ENCODE peak calls at places on chromosomes 16 and 17, in four cellular contexts. O is left ventricle myocardium inferior, U is PC-9, Z is heart left ventricle. J is an unnamed sample. For H3K9me3, the result is how much of the 10 kb centered on the place peaks cover.

GRCh38 chr17:6823011-6823442 is 8.5 kb downstream of the TEKT1 start:
- DNase-seq in Z (no peak), O (no peak), U (peak), J (no peak)

GRCh38 chr17:13702266-13702665 is 100.5 kb upstream of the HS3ST3A1 start:
- DNase-seq in Z (no peak), O (no peak), U (no peak), J (no peak)

GRCh38 chr16:84095466-84095865 is 21.3 kb downstream of the MBTPS1 start:
- DNase-seq in U (no peak), Z (no peak), O (peak), J (no peak)

GRCh38 chr16:11696266-11697012 is 28.2 kb downstream of the SNN start:
- DNase-seq in O (no peak), Z (no peak), U (no peak), J (no peak)

GRCh38 chr16:67055712-67056487 is 27.0 kb downstream of the CBFB start:
- DNase-seq in Z (no peak), U (no peak), O (no peak), J (no peak)

GRCh38 chr17:8249621-8250020 is 532 bp downstream of the PFAS start:
- DNase-seq in U (no peak), Z (no peak), O (no peak), J (no peak)

GRCh38 chr17:5823219-5823618 is 238.9 kb upstream of the NLRP1 start:
- DNase-seq in O (no peak), U (no peak), Z (no peak), J (no peak)

GRCh38 chr17:43917348-43918025 is 10.2 kb upstream of the MPP2 start:
- DNase-seq in U (no peak), Z (peak), O (peak), J (no peak)

GRCh38 chr16:30091474-30092372 is at the start of gene TBX6:
- DNase-seq in Z (peak), U (peak), O (peak), J (peak)

GRCh38 chr16:68146583-68146982 is 61.4 kb downstream of the NFATC3 start:
- DNase-seq in U (no peak), Z (no peak), O (no peak), J (no peak)

GRCh38 chr17:15909481-15909991 is 35.4 kb upstream of the ADORA2B start:
- DNase-seq in Z (peak), U (no peak), O (peak), J (no peak)

GRCh38 chr16:57316390-57317017 is 32.0 kb upstream of the PLLP start:
- DNase-seq in Z (peak), O (no peak), U (no peak), J (peak)

GRCh38 chr17:17129466-17129865 is 76.7 kb downstream of the PLD6 start:
- DNase-seq in Z (no peak), O (no peak), U (no peak), J (no peak)

GRCh38 chr17:36082062-36082461 is 7.9 kb downstream of the CCL3 start:
- DNase-seq in U (no peak), O (no peak), Z (no peak), J (no peak)

GRCh38 chr17:40646791-40647548 is 648 bp downstream of the SMARCE1 start:
- DNase-seq in Z (no peak), U (no peak), O (no peak), J (no peak)

GRCh38 chr17:28725166-28725659 is 820 bp downstream of the TLCD1 start:
- DNase-seq in U (peak), O (no peak), Z (no peak), J (no peak)

GRCh38 chr16:381788-382717 is at the start of gene PGAP6:
- DNase-seq in O (peak), U (peak), Z (peak), J (peak)

GRCh38 chr17:62668091-62668804 is 40.8 kb downstream of the MRC2 start:
- DNase-seq in O (no peak), U (no peak), Z (no peak), J (no peak)

GRCh38 chr17:60160829-60161501 is 11.2 kb downstream of the CA4 start:
- DNase-seq in U (no peak), Z (no peak), O (no peak), J (no peak)

GRCh38 chr17:64599187-64599676 is 62.9 kb downstream of the SMURF2 start:
- DNase-seq in Z (no peak), U (no peak), O (no peak), J (no peak)

GRCh38 chr17:4003501-4004421 is 39.5 kb upstream of the ATP2A3 start:
- DNase-seq in U (no peak), O (no peak), Z (no peak), J (no peak)

GRCh38 chr17:72479113-72479512 is 358.3 kb downstream of the SOX9 start:
- DNase-seq in Z (no peak), U (no peak), O (no peak), J (no peak)

GRCh38 chr17:14211246-14211645 is 25.4 kb downstream of the CDRT15 start:
- DNase-seq in O (no peak), Z (no peak), U (no peak), J (no peak)

GRCh38 chr17:66275651-66276050 is 26.8 kb upstream of the PRKCA start:
- DNase-seq in O (no peak), U (peak), Z (no peak), J (no peak)

GRCh38 chr16:15996432-15997109 is 47.2 kb downstream of the ABCC1 start:
- DNase-seq in Z (no peak), U (peak), O (no peak), J (peak)

GRCh38 chr17:49361129-49361901 is 735 bp downstream of the ZNF652 start:
- DNase-seq in U (peak), O (peak), Z (peak), J (peak)

DNA sequence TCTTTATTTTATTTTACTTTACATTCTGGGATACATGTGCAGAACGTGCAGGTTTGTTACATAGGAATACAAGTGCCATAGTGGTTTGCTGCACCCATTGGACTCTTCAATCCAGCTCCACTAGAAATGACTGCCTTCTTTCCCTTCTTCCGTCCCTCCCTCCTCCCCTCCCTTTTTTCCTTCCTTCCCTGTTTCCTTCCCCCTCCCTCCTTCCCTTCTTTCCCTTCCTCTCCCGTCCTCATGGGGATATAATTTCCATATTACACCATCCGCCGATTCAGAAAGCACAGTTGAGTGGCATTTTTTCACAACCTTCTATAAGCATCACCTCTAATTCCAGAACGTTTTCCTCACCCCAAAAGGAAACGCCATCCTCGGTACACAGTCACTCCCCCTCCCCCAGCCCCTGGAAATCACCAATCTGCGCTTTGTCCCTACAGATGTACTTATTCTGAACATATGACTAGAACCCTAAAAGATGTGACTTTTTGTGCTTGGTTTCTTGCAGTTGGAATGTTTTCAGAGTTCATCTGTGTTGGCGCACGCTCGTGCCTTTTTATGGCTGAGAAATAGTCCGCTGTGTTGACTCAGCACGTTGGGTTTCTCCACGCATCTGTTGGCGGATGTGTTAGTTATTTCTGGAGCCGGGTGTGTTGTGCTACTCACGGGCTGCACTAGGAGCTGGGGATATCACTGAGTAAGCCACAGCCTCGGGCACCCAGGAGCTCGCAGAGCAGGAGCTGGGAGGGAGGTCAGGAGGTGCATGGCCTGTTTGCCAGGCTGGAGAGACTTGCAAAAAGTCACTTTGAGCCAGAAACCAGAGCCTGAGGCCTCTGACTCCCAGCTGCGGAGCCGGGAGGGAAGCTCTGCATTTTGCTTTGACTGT is 336.4 kb downstream of the SEC14L1 start:
- DNase-seq in U (peak), O (peak), Z (peak), J (peak)
- H3K27ac ChIP-seq in U (no peak), O (peak), Z (peak), J (peak)

DNA sequence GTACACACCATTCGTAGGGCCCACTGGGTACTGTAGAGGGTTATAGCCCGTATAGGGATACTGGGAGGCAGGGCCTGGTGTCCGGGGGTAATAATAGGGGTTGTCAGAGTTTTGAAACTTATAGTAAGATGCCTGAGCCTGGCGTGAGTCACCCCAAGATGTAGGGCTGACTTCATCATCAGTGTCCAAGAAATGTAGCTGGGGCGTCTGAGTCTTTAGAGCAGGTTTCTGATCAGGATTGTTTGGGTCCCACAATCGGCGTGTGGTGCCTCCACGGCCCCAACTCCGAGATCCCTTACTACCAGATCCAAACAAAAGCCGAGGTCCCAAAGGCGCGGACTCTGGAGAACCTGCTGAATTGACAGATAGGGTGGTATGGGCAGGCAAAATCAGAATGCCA is 4.4 kb downstream of the SMG6 start:
- DNase-seq in U (no peak), Z (no peak), O (no peak), J (no peak)
- H3K9me3 ChIP-seq in U (under half), Z (under half), O (under half), J (under half)

GRCh38 chr17:31497431-31497830 is 106.0 kb downstream of the RAB11FIP4 start:
- DNase-seq in Z (no peak), O (no peak), U (no peak), J (no peak)

GRCh38 chr17:31497994-31498826 is 106.7 kb downstream of the RAB11FIP4 start:
- DNase-seq in U (no peak), O (no peak), Z (no peak), J (no peak)

GRCh38 chr17:31496097-31496496 is 104.6 kb downstream of the RAB11FIP4 start:
- DNase-seq in Z (no peak), O (no peak), U (no peak), J (no peak)

GRCh38 chr17:31496601-31497000 is 105.1 kb downstream of the RAB11FIP4 start:
- DNase-seq in Z (no peak), O (no peak), U (no peak), J (no peak)

GRCh38 chr17:31499771-31500554 is 108.5 kb downstream of the RAB11FIP4 start:
- DNase-seq in Z (peak), O (peak), U (peak), J (no peak)
- H3K27ac ChIP-seq in Z (peak), O (peak), U (peak), J (no peak)

DNA sequence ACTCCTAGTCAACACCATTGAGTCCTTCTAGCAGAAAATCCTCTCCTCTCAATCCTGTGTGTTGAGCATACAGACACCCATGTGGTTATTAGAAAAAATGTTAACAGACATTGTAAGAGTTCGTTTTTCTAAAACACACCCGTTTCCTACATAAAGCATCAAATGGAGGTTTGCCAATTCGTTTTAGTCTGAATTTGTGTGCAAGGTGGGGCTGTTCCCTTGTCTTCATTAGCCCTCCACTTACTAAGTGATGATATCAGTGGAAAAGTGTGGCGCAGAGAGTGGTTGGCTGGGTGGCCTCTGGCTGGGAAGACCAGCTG is 2.7 kb downstream of the NHERF1 start:
- DNase-seq in O (no peak), U (no peak), Z (no peak), J (no peak)
- H3K9me3 ChIP-seq in O (under half), U (under half), Z (under half), J (under half)

DNA sequence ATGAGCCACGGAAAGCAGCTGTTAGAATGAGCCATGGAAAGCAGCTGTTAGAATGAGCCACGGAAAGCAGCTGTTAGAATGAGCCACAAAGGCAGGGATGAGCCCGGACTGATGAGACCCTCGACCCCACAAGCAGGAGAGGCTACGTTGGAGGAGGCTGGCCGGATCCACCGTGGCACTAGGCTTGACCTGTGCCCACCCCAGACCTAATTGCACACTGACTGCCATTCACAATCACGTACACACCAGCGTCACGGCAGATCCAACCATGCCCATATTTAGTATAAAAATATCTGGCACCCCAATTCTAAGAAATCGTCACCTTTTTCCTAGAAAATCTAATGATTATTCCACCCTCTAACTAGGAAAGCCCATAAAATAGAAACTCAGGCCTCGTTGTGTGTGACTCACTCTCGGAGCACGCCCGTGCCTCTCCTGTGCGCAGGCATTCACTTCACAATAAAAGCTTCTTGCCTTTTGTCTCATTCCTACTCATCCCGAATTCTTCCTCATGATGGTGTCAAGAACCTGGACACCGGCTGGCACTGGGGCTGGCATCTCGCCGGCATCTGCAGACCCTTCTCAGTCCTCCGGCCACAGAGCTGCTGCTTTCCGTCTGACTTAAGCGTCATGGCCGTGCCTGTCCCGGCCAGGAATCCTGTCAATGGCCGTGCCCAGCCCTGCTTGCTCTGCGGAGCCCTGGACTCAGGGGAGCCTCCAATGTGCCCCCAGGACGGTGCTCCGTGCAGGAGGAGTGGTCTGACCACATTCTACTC is 5.5 kb upstream of the SECTM1 start:
- DNase-seq in Z (no peak), O (no peak), U (peak), J (peak)
- H3K27ac ChIP-seq in Z (no peak), O (peak), U (peak), J (peak)

DNA sequence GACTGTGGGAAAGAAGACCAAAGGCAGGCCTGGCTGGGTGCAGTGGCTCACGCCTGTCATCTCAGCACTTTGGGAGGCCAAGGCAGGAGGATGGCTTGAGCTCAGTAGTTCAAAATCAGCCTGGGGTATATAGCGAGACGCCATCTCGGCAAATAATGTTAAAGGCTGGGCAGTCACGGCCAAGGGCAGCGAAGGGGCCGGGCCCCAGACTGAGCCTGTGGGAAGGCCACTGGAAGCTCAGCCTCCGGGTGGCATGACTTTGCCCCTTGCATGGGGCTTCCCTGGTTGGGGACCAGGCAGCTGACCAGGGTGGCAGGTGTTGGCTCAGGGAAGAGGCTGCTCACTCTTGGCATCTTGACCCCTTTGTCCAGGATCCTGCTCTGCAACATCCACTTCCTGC is 14.0 kb upstream of the CD300LD start:
- DNase-seq in O (no peak), Z (no peak), U (no peak), J (no peak)
- H3K9me3 ChIP-seq in O (under half), Z (under half), U (under half), J (under half)